ENCODE peak calls at places on chromosomes 5 and 9, in seven cellular contexts. K is progenitor cell of endocrine pancreas, C is type B pancreatic cell, M is MM.1S, Z is cardiac muscle cell, W is endothelial cell, J is stomach. D is an unnamed sample.

GRCh38 chr5:143074414-143074996 is 304.3 kb downstream of the ARHGAP26 start:
- DNase-seq in K (no peak), M (no peak), Z (no peak), C (no peak), J (no peak), W (no peak), D (no peak)

GRCh38 chr5:137148128-137148527 is 351.0 kb downstream of the SPOCK1 start:
- DNase-seq in J (no peak), C (no peak), K (no peak), Z (no peak), M (no peak), W (no peak), D (no peak)

GRCh38 chr5:147939431-147940114 is 33.2 kb upstream of the C5orf46 start:
- DNase-seq in J (no peak), K (no peak), C (no peak), W (no peak), Z (no peak), M (no peak), D (no peak)

GRCh38 chr5:10789021-10789420 is 28.0 kb upstream of the DAP start:
- DNase-seq in W (no peak), C (no peak), K (no peak), Z (peak; percentile 93), J (no peak), M (no peak), D (no peak)

GRCh38 chr5:149550608-149551226 is 522 bp downstream of the CSNK1A1 start:
- DNase-seq in M (peak; percentile 30), Z (no peak), W (peak; percentile 15), C (no peak), K (no peak), J (no peak), D (peak; percentile 34)

GRCh38 chr5:22835630-22836029 is 17.5 kb downstream of the CDH12 start:
- DNase-seq in M (no peak), Z (no peak), K (no peak), W (no peak), J (no peak), C (no peak), D (no peak)

GRCh38 chr5:142508630-142509425 is 177.1 kb downstream of the FGF1 start:
- DNase-seq in K (no peak), J (no peak), W (no peak), C (no peak), M (no peak), Z (no peak), D (no peak)

GRCh38 chr9:133640580-133641395 is 4.6 kb downstream of the DBH start:
- DNase-seq in C (no peak), M (no peak), Z (no peak), W (no peak), J (no peak), K (no peak), D (no peak)

GRCh38 chr5:93299596-93300308 is 281.3 kb downstream of the NR2F1-AS1 start:
- DNase-seq in J (no peak), K (no peak), W (no peak), Z (no peak), C (no peak), M (no peak), D (no peak)

GRCh38 chr9:32665101-32665500 is 29.6 kb upstream of the TAF1L start:
- DNase-seq in M (no peak), K (no peak), J (no peak), W (no peak), Z (no peak), C (no peak), D (no peak)

GRCh38 chr9:130498298-130498917 is 53.6 kb downstream of the ASS1 start:
- DNase-seq in J (no peak), K (no peak), M (no peak), W (no peak), C (no peak), Z (no peak), D (no peak)

GRCh38 chr5:94802450-94802849 is 184.0 kb downstream of the SLF1 start:
- DNase-seq in Z (peak; percentile 19), K (no peak), C (no peak), M (no peak), J (no peak), W (no peak), D (no peak)

GRCh38 chr5:113338628-113339027 is 96.2 kb downstream of the TSSK1B start:
- DNase-seq in K (no peak), C (no peak), J (no peak), W (no peak), M (no peak), Z (no peak), D (no peak)

GRCh38 chr5:148730272-148730954 is 76.1 kb upstream of the HTR4 start:
- DNase-seq in J (no peak), C (no peak), W (no peak), K (no peak), Z (peak; percentile 39), M (no peak), D (no peak)

GRCh38 chr9:115674091-115674490 is 479.5 kb upstream of the PAPPA start:
- DNase-seq in K (no peak), Z (no peak), J (no peak), C (no peak), W (no peak), M (no peak), D (no peak)

GRCh38 chr5:52943808-52944207 is 45.3 kb upstream of the ITGA2 start:
- DNase-seq in C (no peak), W (no peak), Z (no peak), J (no peak), K (no peak), M (no peak), D (no peak)

GRCh38 chr5:54049963-54050362 is 260.4 kb downstream of the ARL15 start:
- DNase-seq in K (no peak), J (no peak), M (no peak), Z (peak; percentile 71), C (no peak), W (no peak), D (no peak)

GRCh38 chr5:61330879-61331406 is 1.1 kb upstream of the ZSWIM6 start:
- DNase-seq in M (peak; percentile 86), W (peak; percentile 78), C (peak; percentile 85), K (peak; percentile 79), Z (peak; percentile 84), J (peak; percentile 91), D (peak; percentile 75)

GRCh38 chr5:167573274-167574127 is 717.9 kb upstream of the WWC1 start:
- DNase-seq in M (peak; percentile 50), W (peak; percentile 18), J (no peak), C (no peak), Z (peak; percentile 60), K (no peak), D (no peak)

GRCh38 chr9:38142201-38142600 is 73.2 kb upstream of the SHB start:
- DNase-seq in W (no peak), Z (no peak), M (no peak), J (no peak), K (no peak), C (no peak), D (no peak)

GRCh38 chr5:34905564-34905963 is 9.7 kb downstream of the RAD1 start:
- DNase-seq in J (no peak), M (no peak), Z (peak; percentile 40), W (no peak), K (no peak), C (no peak), D (no peak)
- TF ChIP-seq CTCF in J (no peak), M (peak; percentile 25), Z (peak; percentile 54), W (no peak), K (peak; percentile 59), C (peak; percentile 66), D (peak; percentile 47)

DNA sequence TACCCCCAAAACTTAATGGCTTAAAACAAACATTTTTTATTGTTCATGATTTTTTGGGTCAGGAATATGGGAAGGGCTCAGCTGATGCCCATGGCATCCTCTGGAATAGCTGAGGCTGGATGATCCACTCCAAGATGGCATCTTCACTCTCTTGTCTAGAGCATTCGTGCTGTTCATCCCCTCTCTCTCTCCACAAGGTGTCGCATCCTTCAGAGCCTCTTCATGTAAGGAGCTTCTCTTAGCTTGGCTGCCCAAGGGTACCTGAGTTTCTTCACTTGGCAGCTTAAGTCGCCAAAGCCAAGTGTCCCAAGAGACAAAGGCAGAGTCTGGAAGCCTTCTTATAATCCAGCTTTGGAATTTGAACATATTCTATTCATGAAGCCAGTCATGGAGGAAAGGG is 294.7 kb downstream of the CHSY3 start:
- DNase-seq in C (no peak), M (peak; percentile 40), W (no peak), K (no peak), J (no peak), Z (peak; percentile 55), D (peak; percentile 14)
- TF ChIP-seq CTCF in C (no peak), M (peak; percentile 43), W (no peak), K (peak; percentile 20), J (no peak), Z (peak; percentile 45), D (peak; percentile 37)

DNA sequence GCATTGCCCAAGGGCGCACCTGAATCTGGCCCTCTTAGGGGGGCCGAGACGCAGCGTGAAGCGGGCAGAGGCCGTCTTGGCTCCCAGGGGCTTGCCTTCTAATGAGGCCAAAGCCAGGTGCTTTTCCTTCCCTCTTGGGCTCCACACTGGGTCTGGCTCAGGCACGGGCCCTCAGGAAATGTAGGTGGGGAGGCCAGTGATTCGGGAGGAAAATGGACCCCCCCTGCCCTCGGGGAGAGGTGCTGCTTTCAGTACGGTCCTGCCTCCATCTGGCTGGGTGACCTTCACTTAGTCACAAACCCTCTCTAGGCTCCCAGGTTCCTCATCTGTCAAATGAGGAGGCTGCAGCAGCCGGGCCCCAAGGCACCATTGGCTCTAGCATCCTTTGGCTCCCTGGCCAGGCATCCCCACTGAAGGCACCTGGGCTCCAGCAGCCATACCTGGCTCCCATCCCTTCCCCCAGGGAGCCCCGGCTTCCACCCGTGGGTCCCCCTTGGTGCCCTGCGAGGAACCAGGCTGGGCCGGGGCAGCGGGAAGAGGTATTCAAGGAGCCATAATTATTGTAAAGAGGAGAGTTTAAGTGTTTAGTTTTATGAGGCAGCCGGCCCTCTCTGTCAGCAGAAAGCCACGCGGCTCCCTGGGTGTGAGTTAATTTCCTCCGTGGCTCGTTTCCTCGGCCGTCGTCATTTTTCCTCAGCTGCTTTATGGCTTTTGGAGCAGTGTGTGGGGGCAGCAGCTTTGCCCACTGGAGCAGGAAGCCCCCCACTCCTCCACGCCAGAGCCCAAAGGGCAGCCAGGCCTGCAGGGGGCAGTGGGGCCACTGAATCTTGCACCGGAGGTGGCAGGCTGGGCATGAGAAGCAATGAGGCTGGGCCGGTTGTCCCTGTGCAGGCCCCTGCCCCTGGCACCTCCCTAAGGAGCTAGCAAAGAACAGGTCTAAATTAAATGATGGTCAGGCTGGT is 24.9 kb upstream of the UNC5A start:
- DNase-seq in K (no peak), Z (no peak), M (no peak), C (no peak), W (no peak), J (no peak), D (no peak)
- TF ChIP-seq CTCF in K (no peak), Z (no peak), M (no peak), C (no peak), W (no peak), J (no peak), D (no peak)

GRCh38 chr5:82911902-82912301 is 165.3 kb downstream of the TMEM167A start:
- DNase-seq in K (no peak), C (no peak), M (no peak), J (no peak), W (no peak), Z (no peak), D (no peak)
- TF ChIP-seq CTCF in K (no peak), C (no peak), M (no peak), J (no peak), W (no peak), Z (no peak), D (no peak)

DNA sequence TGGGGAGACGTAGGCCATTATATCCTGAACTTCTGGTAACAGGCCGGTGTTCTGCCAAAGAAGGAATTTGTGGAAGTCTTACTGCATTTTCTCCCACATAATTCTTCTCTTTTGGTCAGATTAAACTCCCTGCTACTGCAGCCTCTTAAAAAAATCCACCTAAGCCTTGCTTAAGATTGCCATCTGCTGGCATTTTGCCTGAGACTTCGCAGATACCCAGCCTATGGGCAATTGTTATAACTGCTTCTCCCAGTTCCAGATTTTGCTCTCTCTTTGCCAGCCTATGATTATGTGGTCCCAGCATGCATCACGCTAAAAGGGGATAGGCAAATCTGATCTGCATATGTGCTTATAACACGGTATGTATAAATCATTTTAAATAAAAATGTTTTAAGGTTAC is 391.7 kb upstream of the CHD1 start:
- DNase-seq in Z (no peak), J (peak; percentile 31), K (no peak), M (peak; percentile 24), C (no peak), W (peak; percentile 16), D (no peak)
- TF ChIP-seq CTCF in Z (no peak), J (no peak), K (peak; percentile 19), M (peak; percentile 28), C (no peak), W (no peak), D (no peak)